ENCODE peak calls at places on chromosome 11, in seven cellular contexts. B, F, O, S, N, W and H are unnamed samples.

GRCh38 chr11:111310088-111310487 is 11.7 kb downstream of the POU2AF3 start:
- DNase-seq in F (no peak), S (no peak), W (no peak), O (peak; percentile 28), N (no peak), B (no peak), H (no peak)

GRCh38 chr11:68978626-68978930 is 2.2 kb downstream of the MRGPRD start:
- DNase-seq in S (no peak), F (no peak), W (no peak), B (no peak), O (no peak), N (no peak), H (no peak)

GRCh38 chr11:19713221-19714092 is 820 bp downstream of the NAV2 start:
- DNase-seq in N (no peak), S (no peak), W (no peak), O (no peak), F (no peak), B (no peak), H (no peak)

GRCh38 chr11:125036933-125037332 is 26.2 kb upstream of the SLC37A2 start:
- DNase-seq in N (no peak), O (no peak), B (peak; percentile 9), F (peak; percentile 6), S (no peak), W (no peak), H (no peak)

GRCh38 chr11:116059909-116060308 is 555.7 kb upstream of the CADM1 start:
- DNase-seq in N (no peak), W (no peak), S (no peak), O (no peak), B (no peak), F (no peak), H (no peak)

GRCh38 chr11:18081551-18081950 is 24.3 kb downstream of the SAAL1 start:
- DNase-seq in F (no peak), B (no peak), S (no peak), N (no peak), W (no peak), O (no peak), H (no peak)

GRCh38 chr11:66126808-66127555 is 56.9 kb downstream of the PACS1 start:
- DNase-seq in N (no peak), S (no peak), B (no peak), O (no peak), F (no peak), W (no peak), H (peak; percentile 69)

GRCh38 chr11:9118277-9118676 is 26.9 kb upstream of the SCUBE2 start:
- DNase-seq in F (no peak), S (no peak), B (no peak), O (no peak), W (no peak), N (no peak), H (no peak)

GRCh38 chr11:2859706-2860037 is 25.9 kb downstream of the CDKN1C start:
- DNase-seq in W (no peak), B (no peak), N (no peak), O (no peak), F (no peak), S (no peak), H (no peak)

GRCh38 chr11:75949023-75949672 is 134.1 kb downstream of the UVRAG start:
- DNase-seq in B (no peak), N (no peak), F (no peak), S (no peak), W (no peak), O (no peak), H (no peak)

GRCh38 chr11:131041331-131042040 is 125.2 kb upstream of the SNX19 start:
- DNase-seq in F (no peak), B (no peak), N (no peak), W (no peak), O (no peak), S (no peak), H (no peak)

GRCh38 chr11:64776425-64776824 is 1.9 kb downstream of the SF1 start:
- DNase-seq in S (no peak), B (no peak), W (no peak), N (no peak), F (no peak), O (no peak), H (no peak)

GRCh38 chr11:65778901-65779668 is 1.7 kb downstream of the AP5B1 start:
- DNase-seq in S (no peak), O (no peak), F (no peak), N (no peak), W (no peak), B (no peak), H (no peak)

GRCh38 chr11:26088391-26088790 is 243.5 kb upstream of the ANO3 start:
- DNase-seq in B (no peak), F (no peak), S (no peak), O (peak; percentile 85), W (no peak), N (no peak), H (no peak)

GRCh38 chr11:117144477-117145392 is 648 bp downstream of the PAFAH1B2 start:
- DNase-seq in S (peak; percentile 32), N (peak; percentile 3), B (peak; percentile 73), F (peak; percentile 33), W (no peak), O (peak; percentile 54), H (peak; percentile 56)

GRCh38 chr11:134386945-134387344 is 25.1 kb downstream of the B3GAT1 start:
- DNase-seq in W (no peak), O (no peak), B (no peak), F (no peak), S (no peak), N (no peak), H (no peak)

GRCh38 chr11:94567181-94567670 is at the start of gene PIWIL4:
- DNase-seq in N (no peak), S (no peak), O (no peak), W (no peak), B (no peak), F (no peak), H (no peak)

GRCh38 chr11:2193099-2193886 is 21.7 kb upstream of the TH start:
- DNase-seq in N (no peak), O (no peak), B (no peak), S (no peak), W (no peak), F (no peak), H (no peak)

GRCh38 chr11:98568011-98568410 is 452.7 kb upstream of the CNTN5 start:
- DNase-seq in S (no peak), O (no peak), F (no peak), B (no peak), N (no peak), W (no peak), H (peak; percentile 36)

GRCh38 chr11:116541460-116541859 is 231.3 kb downstream of the BUD13 start:
- DNase-seq in N (no peak), F (no peak), O (no peak), S (no peak), W (no peak), B (no peak), H (no peak)

GRCh38 chr11:134270250-134270714 is 5.9 kb upstream of the GLB1L3 start:
- DNase-seq in W (no peak), N (no peak), O (no peak), F (no peak), S (no peak), B (no peak), H (no peak)

GRCh38 chr11:119647254-119647653 is 81.7 kb downstream of the NECTIN1 start:
- DNase-seq in F (no peak), W (no peak), O (no peak), B (no peak), S (no peak), N (no peak), H (no peak)

GRCh38 chr11:83818349-83818748 is 532.2 kb upstream of the CCDC90B start:
- DNase-seq in W (no peak), B (no peak), O (no peak), N (no peak), F (no peak), S (no peak), H (no peak)

GRCh38 chr11:106917973-106918372 is 100.3 kb downstream of the GUCY1A2 start:
- DNase-seq in O (peak; percentile 8), W (no peak), N (peak; percentile 12), S (no peak), B (no peak), F (peak; percentile 0), H (peak; percentile 2)

GRCh38 chr11:117188620-117189081 is 10.1 kb downstream of the SIDT2 start:
- DNase-seq in F (no peak), N (no peak), S (no peak), B (no peak), W (no peak), O (no peak), H (no peak)

GRCh38 chr11:44506375-44507016 is 59.0 kb upstream of the CD82 start:
- DNase-seq in F (peak; percentile 63), B (no peak), S (no peak), N (no peak), O (no peak), W (no peak), H (peak; percentile 42)

GRCh38 chr11:118126082-118126838 is 26.4 kb downstream of the SCN4B start:
- DNase-seq in B (no peak), N (no peak), O (no peak), W (no peak), F (no peak), S (no peak), H (no peak)

GRCh38 chr11:106986673-106987072 is 31.6 kb downstream of the GUCY1A2 start:
- DNase-seq in N (no peak), O (no peak), S (no peak), W (no peak), F (no peak), B (no peak), H (no peak)